ENCODE peak calls at places on chromosomes 16 and 17, in eight cellular contexts. C is cardiac muscle cell; S is CD8-positive, alpha-beta T cell; Q is Peyer's patch; L is tibial nerve; P is lung; K is upper lobe of right lung; Y is ovary. T is an unnamed sample.

GRCh38 chr17:80913928-80914821 is 77.5 kb upstream of the CHMP6 start:
- DNase-seq in S (no peak), Q (no peak), Y (no peak), L (no peak), C (no peak), K (peak; percentile 48), P (no peak), T (no peak)

GRCh38 chr16:73549960-73550359 is 502.0 kb upstream of the ZFHX3 start:
- DNase-seq in Q (no peak), C (no peak), Y (no peak), S (no peak), L (no peak), K (no peak), P (no peak), T (peak; percentile 60)

GRCh38 chr17:45578516-45579455 is 88.3 kb upstream of the PLEKHM1 start:
- DNase-seq in P (no peak), Y (no peak), K (no peak), C (no peak), S (no peak), Q (no peak), L (no peak), T (peak; percentile 46)

GRCh38 chr17:3003401-3004149 is 59.8 kb downstream of the OR1D5 start:
- DNase-seq in S (no peak), K (peak; percentile 53), C (no peak), L (no peak), Y (peak; percentile 47), P (peak; percentile 43), Q (no peak), T (no peak)

GRCh38 chr17:79861371-79862216 is 22.4 kb upstream of the CBX4 start:
- DNase-seq in K (no peak), S (no peak), C (peak; percentile 49), P (no peak), Q (peak; percentile 46), L (no peak), Y (no peak), T (peak; percentile 64)

GRCh38 chr17:81020767-81021497 is 14.0 kb upstream of the BAIAP2 start:
- DNase-seq in Q (peak; percentile 67), L (no peak), P (peak; percentile 73), C (peak; percentile 38), K (peak; percentile 89), Y (peak; percentile 39), S (no peak), T (no peak)

GRCh38 chr17:8855477-8856204 is 11.8 kb downstream of the PIK3R6 start:
- DNase-seq in P (no peak), L (no peak), Q (no peak), S (no peak), Y (no peak), C (no peak), K (no peak), T (peak; percentile 26)

GRCh38 chr17:31216053-31216751 is 80.8 kb downstream of the OMG start:
- DNase-seq in P (no peak), C (peak; percentile 79), Y (no peak), K (no peak), Q (no peak), S (no peak), L (no peak), T (no peak)

GRCh38 chr17:45021607-45022287 is 29.7 kb downstream of the DCAKD start:
- DNase-seq in P (peak; percentile 57), C (peak; percentile 73), Q (peak; percentile 81), K (peak; percentile 87), Y (peak; percentile 79), S (peak; percentile 61), L (peak; percentile 37), T (peak; percentile 92)

GRCh38 chr17:49217651-49218413 is 7.3 kb downstream of the ABI3 start:
- DNase-seq in P (peak; percentile 61), L (no peak), C (no peak), K (peak; percentile 86), S (peak; percentile 62), Q (no peak), Y (no peak), T (no peak)

GRCh38 chr16:21033707-21034106 is 116.9 kb downstream of the DNAH3 start:
- DNase-seq in P (no peak), Y (no peak), Q (no peak), C (no peak), S (no peak), K (no peak), L (no peak), T (no peak)

GRCh38 chr17:48392836-48393235 is 37.2 kb downstream of the SKAP1 start:
- DNase-seq in C (no peak), P (no peak), S (no peak), K (no peak), L (no peak), Q (no peak), Y (no peak), T (no peak)

GRCh38 chr16:57628008-57628781 is at the start of gene ADGRG1:
- DNase-seq in Q (peak; percentile 66), K (no peak), Y (peak; percentile 58), P (peak; percentile 61), S (no peak), C (peak; percentile 97), L (peak; percentile 57), T (peak; percentile 90)

GRCh38 chr16:89890200-89890599 is 16.8 kb downstream of the TCF25 start:
- DNase-seq in Y (no peak), L (no peak), S (no peak), C (no peak), K (no peak), Q (no peak), P (no peak), T (no peak)

GRCh38 chr16:11090947-11091785 is 146.8 kb downstream of the CLEC16A start:
- DNase-seq in Y (no peak), K (no peak), C (no peak), S (no peak), P (no peak), Q (no peak), L (no peak), T (no peak)

GRCh38 chr16:56700195-56700594 is 17.9 kb downstream of the MT1X start:
- DNase-seq in K (no peak), S (no peak), Q (no peak), Y (no peak), C (no peak), P (no peak), L (no peak), T (no peak)

GRCh38 chr16:46800494-46800893 is 30.5 kb downstream of the C16orf87 start:
- DNase-seq in L (no peak), K (no peak), Q (no peak), P (no peak), C (no peak), Y (no peak), S (no peak), T (no peak)
- TF ChIP-seq CTCF in L (no peak), K (no peak), Q (no peak), P (no peak), C (no peak), Y (no peak), S (no peak), T (no peak)

GRCh38 chr17:5097101-5097834 is 14.4 kb downstream of the ZNF232 start:
- DNase-seq in Q (no peak), P (no peak), L (no peak), K (peak; percentile 78), C (no peak), Y (peak; percentile 72), S (peak; percentile 36), T (peak; percentile 98)

DNA sequence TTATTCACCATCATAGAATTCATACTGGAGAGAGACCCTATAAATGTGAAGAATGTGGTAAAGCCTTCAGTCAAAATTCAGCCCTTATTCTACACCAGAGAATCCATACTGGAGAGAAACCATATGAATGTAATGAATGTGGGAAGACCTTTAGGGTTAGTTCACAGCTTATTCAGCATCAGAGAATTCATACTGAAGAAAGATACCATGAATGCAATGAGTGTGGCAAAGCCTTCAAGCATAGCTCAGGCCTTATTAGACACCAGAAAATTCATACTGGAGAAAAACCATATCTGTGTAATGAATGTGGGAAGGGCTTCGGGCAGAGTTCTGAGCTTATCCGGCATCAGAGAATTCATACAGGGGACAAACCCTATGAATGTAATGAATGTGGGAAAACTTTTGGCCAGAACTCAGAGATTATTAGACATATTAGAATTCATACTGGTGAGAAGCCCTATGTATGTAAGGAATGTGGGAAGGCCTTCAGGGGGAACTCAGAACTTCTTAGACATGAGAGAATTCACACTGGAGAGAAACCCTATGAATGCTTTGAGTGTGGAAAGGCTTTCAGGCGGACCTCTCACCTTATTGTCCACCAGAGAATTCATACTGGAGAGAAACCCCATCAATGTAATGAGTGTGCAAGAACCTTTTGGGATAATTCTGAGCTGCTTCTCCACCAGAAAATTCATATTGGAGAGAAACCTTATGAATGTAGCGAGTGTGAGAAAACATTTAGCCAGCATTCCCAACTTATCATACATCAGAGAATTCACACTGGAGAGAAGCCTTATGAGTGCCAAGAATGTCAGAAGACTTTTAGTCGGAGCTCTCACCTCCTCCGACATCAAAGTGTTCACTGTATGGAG is 14.1 kb downstream of the ZFP3 start:
- DNase-seq in K (no peak), C (no peak), P (no peak), Y (no peak), Q (no peak), L (no peak), S (no peak), T (no peak)
- H3K9me3 ChIP-seq in K (peaks cover 77% of the 10 kb centered on the region), C (peaks cover 3% of the 10 kb centered on the region), P (peaks cover 44% of the 10 kb centered on the region), Y (peaks cover 13% of the 10 kb centered on the region), Q (no peaks in the 10 kb centered on the region), L (peaks cover 29% of the 10 kb centered on the region), S (peaks cover 69% of the 10 kb centered on the region), T (peaks cover 85% of the 10 kb centered on the region)

DNA sequence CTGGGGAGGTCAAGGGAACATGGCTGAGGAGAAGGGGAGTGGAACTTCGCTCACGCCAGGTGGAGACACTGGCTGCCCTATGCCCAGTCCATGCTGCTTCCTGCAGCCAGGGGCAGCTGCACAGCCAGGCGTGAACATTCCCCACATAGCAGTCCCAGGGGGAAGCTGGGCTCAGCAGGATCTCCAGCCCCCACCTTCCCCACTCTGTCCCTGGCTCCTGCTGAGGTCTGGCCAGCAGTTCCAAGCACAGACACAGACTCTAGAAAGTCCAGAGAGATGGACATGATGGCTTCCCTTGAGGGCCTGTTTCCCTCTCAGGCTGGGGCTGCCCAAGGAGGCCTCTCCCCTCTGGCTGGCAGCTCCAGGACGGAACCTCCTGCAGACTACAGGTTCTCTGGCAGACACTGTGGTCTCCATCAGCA is 9.3 kb downstream of the JUP start:
- DNase-seq in C (no peak), P (no peak), Y (peak; percentile 50), L (no peak), K (no peak), Q (peak; percentile 68), S (no peak), T (peak; percentile 81)
- TF ChIP-seq CTCF in C (peak; percentile 35), P (no peak), Y (no peak), L (no peak), K (no peak), Q (no peak), S (no peak), T (peak; percentile 34)

GRCh38 chr16:35298460-35299243 is 1839.2 kb downstream of the TP53TG3F start:
- DNase-seq in P (no peak), Y (no peak), C (no peak), Q (no peak), K (no peak), L (no peak), S (no peak), T (no peak)

GRCh38 chr16:35296962-35297653 is 1837.7 kb downstream of the TP53TG3F start:
- DNase-seq in Q (no peak), P (peak; percentile 3), L (no peak), K (no peak), C (no peak), Y (no peak), S (no peak), T (no peak)

DNA sequence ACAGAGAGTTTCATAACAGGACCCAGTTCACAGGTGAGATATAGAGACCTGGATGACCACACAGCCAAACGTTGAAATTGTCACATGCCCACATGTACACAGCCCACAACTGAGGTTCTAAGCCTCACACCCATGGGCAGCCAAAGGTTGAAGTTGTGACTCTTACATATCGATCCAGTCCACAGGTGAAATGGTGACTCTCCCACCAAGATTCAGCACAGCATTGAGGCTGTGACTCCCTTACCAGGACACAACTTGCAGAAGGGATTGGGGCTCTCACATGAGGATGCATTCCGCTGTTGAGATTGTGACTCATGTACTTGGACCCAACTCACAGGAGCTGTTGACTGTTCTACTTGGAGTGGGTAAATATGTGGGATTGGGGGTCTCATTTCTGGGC is 1836.4 kb downstream of the TP53TG3F start:
- DNase-seq in Y (no peak), L (no peak), C (no peak), P (no peak), S (no peak), Q (no peak), K (no peak), T (no peak)
- H3K9me3 ChIP-seq in Y (no peaks in the 10 kb centered on the region), L (no peaks in the 10 kb centered on the region), C (peaks cover 3% of the 10 kb centered on the region), P (no peaks in the 10 kb centered on the region), S (peaks cover 4% of the 10 kb centered on the region), Q (no peaks in the 10 kb centered on the region), K (no peaks in the 10 kb centered on the region), T (peaks cover 72% of the 10 kb centered on the region)